ENCODE peak calls at places on chromosome 15, in six cellular contexts. S, V, R, I, C and P are unnamed samples. For H3K9me3, the result is how much of the 10 kb centered on the place peaks cover.

GRCh38 chr15:73567022-73567421 is 66.2 kb downstream of the NPTN start:
- DNase-seq in S (no peak), V (no peak), R (no peak), I (no peak), C (no peak), P (no peak)

GRCh38 chr15:80182611-80183210 is 29.9 kb downstream of the FAH start:
- DNase-seq in S (no peak), V (no peak), R (no peak), I (no peak), C (no peak), P (no peak)

GRCh38 chr15:75177360-75178071 is 24.2 kb upstream of the C15orf39 start:
- DNase-seq in S (no peak), V (no peak), R (no peak), I (no peak), C (no peak), P (no peak)

GRCh38 chr15:98505611-98506031 is 142.7 kb upstream of the IGF1R start:
- DNase-seq in S (no peak), V (no peak), R (no peak), I (no peak), C (no peak), P (no peak)

GRCh38 chr15:37075777-37076176 is 24.6 kb downstream of the MEIS2 start:
- DNase-seq in S (no peak), V (no peak), R (no peak), I (no peak), C (no peak), P (no peak)

GRCh38 chr15:43463542-43463941 is 29.4 kb downstream of the TP53BP1 start:
- DNase-seq in S (no peak), V (no peak), R (no peak), I (no peak), C (no peak), P (no peak)

GRCh38 chr15:85037617-85038016 is 56.0 kb downstream of the PDE8A start:
- DNase-seq in S (no peak), V (no peak), R (no peak), I (no peak), C (no peak), P (no peak)

GRCh38 chr15:68032672-68033071 is 21.4 kb upstream of the PIAS1 start:
- DNase-seq in S (no peak), V (no peak), R (no peak), I (no peak), C (no peak), P (no peak)

GRCh38 chr15:44726568-44727461 is 9.5 kb upstream of the TRIM69 start:
- DNase-seq in S (no peak), V (peak), R (peak), I (peak), C (peak), P (no peak)

GRCh38 chr15:36888018-36888992 is 212.0 kb downstream of the MEIS2 start:
- DNase-seq in S (no peak), V (no peak), R (no peak), I (no peak), C (no peak), P (peak)

GRCh38 chr15:88874275-88874674 is 21.1 kb downstream of the HAPLN3 start:
- DNase-seq in S (no peak), V (no peak), R (no peak), I (no peak), C (no peak), P (no peak)

GRCh38 chr15:43527016-43527801 is 9.8 kb downstream of the MAP1A start:
- DNase-seq in S (no peak), V (no peak), R (no peak), I (no peak), C (no peak), P (no peak)

GRCh38 chr15:74433592-74434259 is at the start of gene SEMA7A:
- DNase-seq in S (peak), V (peak), R (peak), I (peak), C (peak), P (peak)

GRCh38 chr15:77144492-77145070 is 73.7 kb upstream of the TSPAN3 start:
- DNase-seq in S (no peak), V (peak), R (no peak), I (no peak), C (no peak), P (no peak)

GRCh38 chr15:73295630-73296286 is 73.0 kb downstream of the HCN4 start:
- DNase-seq in S (no peak), V (no peak), R (no peak), I (no peak), C (no peak), P (no peak)

GRCh38 chr15:89665449-89666146 is 10.3 kb upstream of the KIF7 start:
- DNase-seq in S (peak), V (peak), R (peak), I (peak), C (no peak), P (peak)

GRCh38 chr15:64943512-64944225 is 32.0 kb downstream of the ANKDD1A start:
- DNase-seq in S (no peak), V (no peak), R (no peak), I (no peak), C (no peak), P (no peak)

GRCh38 chr15:31472636-31473383 is 146.2 kb downstream of the KLF13 start:
- DNase-seq in S (no peak), V (no peak), R (peak), I (no peak), C (peak), P (no peak)

GRCh38 chr15:70833897-70834765 is 19.8 kb downstream of the LARP6 start:
- DNase-seq in S (no peak), V (peak), R (peak), I (no peak), C (no peak), P (peak)

GRCh38 chr15:69749797-69750196 is 297.2 kb downstream of the RPLP1 start:
- DNase-seq in S (no peak), V (peak), R (no peak), I (no peak), C (no peak), P (no peak)

GRCh38 chr15:93302080-93302765 is 213.2 kb upstream of the RGMA start:
- DNase-seq in S (no peak), V (no peak), R (no peak), I (no peak), C (no peak), P (peak)

GRCh38 chr15:50837256-50837770 is 71.2 kb upstream of the AP4E1 start:
- DNase-seq in S (no peak), V (no peak), R (no peak), I (no peak), C (no peak), P (no peak)

GRCh38 chr15:88264622-88265021 is 8.1 kb upstream of the NTRK3 start:
- DNase-seq in S (no peak), V (no peak), R (no peak), I (no peak), C (no peak), P (no peak)

GRCh38 chr15:70475439-70475781 is 287.9 kb downstream of the UACA start:
- DNase-seq in S (no peak), V (no peak), R (no peak), I (no peak), C (no peak), P (no peak)

DNA sequence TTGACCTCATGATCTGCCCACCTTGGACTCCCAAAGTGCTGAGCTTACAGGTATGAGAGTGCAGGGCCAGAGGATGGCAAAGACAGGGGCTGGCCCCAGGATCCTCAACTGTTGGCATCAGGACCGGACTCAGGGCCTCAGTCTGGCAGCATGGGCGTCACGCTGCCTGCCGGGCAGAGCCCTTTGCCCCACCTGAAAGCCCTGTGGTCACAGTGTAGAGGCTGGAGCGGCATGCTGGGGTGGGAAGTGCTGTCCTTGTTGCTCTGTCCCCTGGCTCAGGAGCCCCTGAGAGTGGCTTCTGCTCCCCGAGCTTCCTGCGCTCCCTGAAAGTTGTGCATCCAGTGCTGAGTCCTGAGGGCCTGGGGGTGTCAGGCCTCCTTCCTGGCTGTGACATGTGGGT is 147.1 kb downstream of the OR4M2 start:
- DNase-seq in S (no peak), V (no peak), R (no peak), I (no peak), C (peak), P (no peak)
- H3K9me3 ChIP-seq in S (under half), V (half or more), R (half or more), I (under half), C (under half), P (under half)

GRCh38 chr15:63609448-63609847 is 12.3 kb downstream of the FBXL22 start:
- DNase-seq in S (no peak), V (no peak), R (no peak), I (no peak), C (no peak), P (no peak)
- TF ChIP-seq CTCF in S (no peak), V (no peak), R (no peak), I (no peak), C (no peak), P (no peak)

DNA sequence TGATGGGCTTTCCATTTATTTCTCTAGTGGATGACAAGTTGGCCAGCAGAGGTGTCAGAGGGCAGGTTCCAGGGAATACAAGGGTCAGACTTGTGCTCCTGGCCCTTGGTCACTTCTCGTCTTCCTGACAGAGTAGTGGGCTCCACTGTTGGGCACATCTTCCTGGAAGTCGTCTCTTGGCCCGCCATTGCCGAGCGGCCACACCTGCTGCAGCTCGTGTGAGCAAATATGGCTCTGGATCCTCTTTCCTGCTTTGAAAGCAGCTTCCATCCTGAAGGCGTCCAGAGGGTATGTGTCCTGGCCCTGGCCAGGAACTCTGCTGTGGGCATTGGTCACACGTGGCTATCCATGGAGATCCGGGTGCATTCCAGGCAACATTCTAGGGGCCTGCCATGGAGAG is 100.2 kb downstream of the SNRPN start:
- DNase-seq in S (no peak), V (no peak), R (peak), I (no peak), C (no peak), P (no peak)
- H3K9me3 ChIP-seq in S (half or more), V (half or more), R (half or more), I (under half), C (under half), P (under half)

DNA sequence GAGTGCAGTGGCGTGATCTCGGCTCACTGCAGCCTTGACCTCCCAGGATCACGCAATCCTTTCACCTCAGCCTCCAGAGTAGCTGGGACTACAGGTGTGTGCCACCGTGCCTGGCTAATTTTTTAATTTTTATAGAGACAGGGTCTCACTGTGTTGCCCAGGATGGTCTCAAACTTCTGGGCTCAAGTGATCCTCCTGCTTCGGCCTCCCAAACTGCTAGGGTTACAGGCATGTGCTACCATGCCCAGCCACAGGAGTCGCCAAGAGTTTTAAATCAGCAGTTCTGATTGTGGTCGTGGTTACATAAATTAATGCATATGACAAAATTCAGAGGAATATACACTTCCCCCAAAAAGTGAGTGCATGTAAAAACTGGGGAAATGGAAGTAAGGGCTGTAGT is 33.0 kb downstream of the MEGF11 start:
- DNase-seq in S (no peak), V (no peak), R (no peak), I (no peak), C (no peak), P (no peak)
- TF ChIP-seq CTCF in S (no peak), V (peak), R (peak), I (no peak), C (no peak), P (no peak)

DNA sequence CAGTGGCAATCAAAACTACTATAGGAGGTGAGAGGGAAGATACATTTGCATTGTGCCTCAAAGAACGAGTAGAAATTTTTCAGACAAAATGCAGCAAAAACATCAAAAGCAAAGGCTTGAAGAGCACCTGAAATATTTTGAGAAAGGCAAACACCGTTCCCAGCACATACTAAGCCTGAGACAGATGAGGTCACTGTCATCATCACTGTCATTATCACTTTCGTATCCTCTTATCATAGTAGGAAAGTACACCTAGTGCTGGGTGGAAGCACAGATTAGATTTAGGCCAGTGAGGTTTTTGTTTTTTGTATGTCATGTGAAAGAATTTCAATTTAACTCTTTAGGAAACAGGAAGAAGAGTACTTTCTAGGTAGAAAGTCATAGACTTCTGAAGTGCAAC is 222.0 kb downstream of the GABRB3 start:
- DNase-seq in S (no peak), V (no peak), R (no peak), I (no peak), C (no peak), P (no peak)
- H3K9me3 ChIP-seq in S (under half), V (under half), R (under half), I (under half), C (under half), P (under half)